ENCODE peak calls at places on chromosome 9, in eight cellular contexts. One of them, this sample, is unnamed.

GRCh38 chr9:34049630-34050384 is 1.1 kb upstream of the UBAP2 start:
- DNase-seq in upper lobe of left lung: no peak
- DNase-seq in stomach: peak
- DNase-seq in A549: no peak
- DNase-seq in ovary: no peak
- DNase-seq in transverse colon: no peak
- DNase-seq in sigmoid colon: no peak
- DNase-seq in tibial nerve: no peak
- DNase-seq in this sample: no peak

GRCh38 chr9:125612616-125613015 is 94.4 kb downstream of the MAPKAP1 start:
- DNase-seq in sigmoid colon: no peak
- DNase-seq in tibial nerve: no peak
- DNase-seq in transverse colon: no peak
- DNase-seq in ovary: no peak
- DNase-seq in upper lobe of left lung: no peak
- DNase-seq in A549: no peak
- DNase-seq in stomach: no peak
- DNase-seq in this sample: no peak

GRCh38 chr9:129474740-129475404 is 146.0 kb downstream of the C9orf50 start:
- DNase-seq in transverse colon: no peak
- DNase-seq in sigmoid colon: no peak
- DNase-seq in A549: no peak
- DNase-seq in tibial nerve: no peak
- DNase-seq in ovary: no peak
- DNase-seq in stomach: no peak
- DNase-seq in upper lobe of left lung: no peak
- DNase-seq in this sample: no peak

GRCh38 chr9:110623462-110624025 is 44.0 kb upstream of the SVEP1 start:
- DNase-seq in A549: peak
- DNase-seq in transverse colon: peak
- DNase-seq in sigmoid colon: no peak
- DNase-seq in tibial nerve: peak
- DNase-seq in stomach: peak
- DNase-seq in ovary: no peak
- DNase-seq in upper lobe of left lung: no peak
- DNase-seq in this sample: no peak

GRCh38 chr9:94607340-94607695 is 13.7 kb upstream of the FBP2 start:
- DNase-seq in tibial nerve: no peak
- DNase-seq in A549: no peak
- DNase-seq in transverse colon: no peak
- DNase-seq in stomach: no peak
- DNase-seq in upper lobe of left lung: no peak
- DNase-seq in sigmoid colon: no peak
- DNase-seq in ovary: no peak
- DNase-seq in this sample: no peak

GRCh38 chr9:93701494-93702218 is 125.3 kb downstream of the PHF2 start:
- DNase-seq in transverse colon: no peak
- DNase-seq in sigmoid colon: no peak
- DNase-seq in stomach: no peak
- DNase-seq in A549: no peak
- DNase-seq in tibial nerve: no peak
- DNase-seq in ovary: no peak
- DNase-seq in upper lobe of left lung: peak
- DNase-seq in this sample: peak

GRCh38 chr9:68488126-68488525 is 52.6 kb downstream of the TMEM252 start:
- DNase-seq in stomach: no peak
- DNase-seq in transverse colon: no peak
- DNase-seq in upper lobe of left lung: no peak
- DNase-seq in A549: no peak
- DNase-seq in ovary: no peak
- DNase-seq in tibial nerve: no peak
- DNase-seq in sigmoid colon: no peak
- DNase-seq in this sample: no peak

GRCh38 chr9:127968717-127969383 is 11.9 kb downstream of the EEIG1 start:
- DNase-seq in ovary: peak
- DNase-seq in stomach: peak
- DNase-seq in A549: peak
- DNase-seq in tibial nerve: no peak
- DNase-seq in transverse colon: peak
- DNase-seq in sigmoid colon: peak
- DNase-seq in upper lobe of left lung: no peak
- DNase-seq in this sample: no peak

GRCh38 chr9:38003230-38003629 is 65.8 kb downstream of the SHB start:
- DNase-seq in transverse colon: no peak
- DNase-seq in A549: no peak
- DNase-seq in ovary: no peak
- DNase-seq in upper lobe of left lung: no peak
- DNase-seq in stomach: no peak
- DNase-seq in sigmoid colon: no peak
- DNase-seq in tibial nerve: no peak
- DNase-seq in this sample: no peak

GRCh38 chr9:114307323-114308250 is 15.3 kb upstream of the ORM1 start:
- DNase-seq in upper lobe of left lung: no peak
- DNase-seq in ovary: peak
- DNase-seq in stomach: peak
- DNase-seq in transverse colon: no peak
- DNase-seq in tibial nerve: no peak
- DNase-seq in sigmoid colon: peak
- DNase-seq in A549: no peak
- DNase-seq in this sample: peak

GRCh38 chr9:100443781-100444768 is 17.1 kb downstream of the MSANTD3 start:
- DNase-seq in transverse colon: no peak
- DNase-seq in sigmoid colon: no peak
- DNase-seq in stomach: no peak
- DNase-seq in ovary: no peak
- DNase-seq in upper lobe of left lung: no peak
- DNase-seq in tibial nerve: no peak
- DNase-seq in A549: no peak
- DNase-seq in this sample: no peak

GRCh38 chr9:35791321-35791921 is at the start of gene NPR2:
- DNase-seq in tibial nerve: no peak
- DNase-seq in transverse colon: no peak
- DNase-seq in ovary: peak
- DNase-seq in sigmoid colon: peak
- DNase-seq in upper lobe of left lung: peak
- DNase-seq in stomach: no peak
- DNase-seq in A549: no peak
- DNase-seq in this sample: no peak

GRCh38 chr9:18573157-18573556 is 99.2 kb downstream of the ADAMTSL1 start:
- DNase-seq in transverse colon: no peak
- DNase-seq in upper lobe of left lung: no peak
- DNase-seq in tibial nerve: no peak
- DNase-seq in ovary: no peak
- DNase-seq in A549: no peak
- DNase-seq in stomach: no peak
- DNase-seq in sigmoid colon: no peak
- DNase-seq in this sample: no peak

GRCh38 chr9:116479145-116479544 is 208.0 kb upstream of the TRIM32 start:
- DNase-seq in transverse colon: no peak
- DNase-seq in A549: no peak
- DNase-seq in upper lobe of left lung: no peak
- DNase-seq in sigmoid colon: no peak
- DNase-seq in stomach: no peak
- DNase-seq in tibial nerve: no peak
- DNase-seq in ovary: no peak
- DNase-seq in this sample: no peak

GRCh38 chr9:113464672-113465271 is 1.2 kb downstream of the RGS3 start:
- DNase-seq in tibial nerve: no peak
- DNase-seq in ovary: no peak
- DNase-seq in upper lobe of left lung: no peak
- DNase-seq in sigmoid colon: peak
- DNase-seq in stomach: no peak
- DNase-seq in transverse colon: no peak
- DNase-seq in A549: no peak
- DNase-seq in this sample: no peak

GRCh38 chr9:129007035-129007765 is 20.9 kb downstream of the SH3GLB2 start:
- DNase-seq in transverse colon: no peak
- DNase-seq in stomach: no peak
- DNase-seq in upper lobe of left lung: no peak
- DNase-seq in sigmoid colon: peak
- DNase-seq in tibial nerve: peak
- DNase-seq in A549: no peak
- DNase-seq in ovary: peak
- DNase-seq in this sample: no peak

GRCh38 chr9:89536145-89536574 is 38.2 kb upstream of the SEMA4D start:
- DNase-seq in tibial nerve: no peak
- DNase-seq in stomach: no peak
- DNase-seq in A549: no peak
- DNase-seq in ovary: no peak
- DNase-seq in transverse colon: no peak
- DNase-seq in upper lobe of left lung: no peak
- DNase-seq in sigmoid colon: no peak
- DNase-seq in this sample: no peak
- TF ChIP-seq EP300 in tibial nerve: peak
- TF ChIP-seq EP300 in stomach: no peak
- TF ChIP-seq EP300 in A549: no peak
- TF ChIP-seq EP300 in ovary: no peak
- TF ChIP-seq EP300 in transverse colon: no peak
- TF ChIP-seq EP300 in upper lobe of left lung: no peak
- TF ChIP-seq EP300 in sigmoid colon: no peak
- TF ChIP-seq EP300 in this sample: no peak

GRCh38 chr9:136472640-136473353 is 10.0 kb downstream of the SEC16A start:
- DNase-seq in tibial nerve: no peak
- DNase-seq in upper lobe of left lung: no peak
- DNase-seq in sigmoid colon: no peak
- DNase-seq in stomach: no peak
- DNase-seq in ovary: no peak
- DNase-seq in transverse colon: no peak
- DNase-seq in A549: no peak
- DNase-seq in this sample: no peak

GRCh38 chr9:136473354-136473721 is 9.5 kb downstream of the SEC16A start:
- DNase-seq in ovary: no peak
- DNase-seq in transverse colon: no peak
- DNase-seq in stomach: no peak
- DNase-seq in tibial nerve: no peak
- DNase-seq in upper lobe of left lung: no peak
- DNase-seq in A549: no peak
- DNase-seq in sigmoid colon: no peak
- DNase-seq in this sample: no peak

GRCh38 chr9:136470356-136470755 is 12.5 kb downstream of the SEC16A start:
- DNase-seq in transverse colon: no peak
- DNase-seq in A549: no peak
- DNase-seq in ovary: no peak
- DNase-seq in upper lobe of left lung: no peak
- DNase-seq in tibial nerve: no peak
- DNase-seq in sigmoid colon: no peak
- DNase-seq in stomach: no peak
- DNase-seq in this sample: no peak

GRCh38 chr9:136471802-136472487 is 10.9 kb downstream of the SEC16A start:
- DNase-seq in upper lobe of left lung: peak
- DNase-seq in transverse colon: no peak
- DNase-seq in sigmoid colon: no peak
- DNase-seq in ovary: no peak
- DNase-seq in stomach: no peak
- DNase-seq in A549: no peak
- DNase-seq in tibial nerve: no peak
- DNase-seq in this sample: no peak

GRCh38 chr9:136470792-136471469 is 11.9 kb downstream of the SEC16A start:
- DNase-seq in sigmoid colon: no peak
- DNase-seq in transverse colon: no peak
- DNase-seq in ovary: no peak
- DNase-seq in upper lobe of left lung: no peak
- DNase-seq in A549: no peak
- DNase-seq in stomach: peak
- DNase-seq in tibial nerve: no peak
- DNase-seq in this sample: no peak
- TF ChIP-seq EP300 in sigmoid colon: no peak
- TF ChIP-seq EP300 in transverse colon: no peak
- TF ChIP-seq EP300 in ovary: no peak
- TF ChIP-seq EP300 in upper lobe of left lung: no peak
- TF ChIP-seq EP300 in A549: no peak
- TF ChIP-seq EP300 in stomach: no peak
- TF ChIP-seq EP300 in tibial nerve: no peak
- TF ChIP-seq EP300 in this sample: no peak

DNA sequence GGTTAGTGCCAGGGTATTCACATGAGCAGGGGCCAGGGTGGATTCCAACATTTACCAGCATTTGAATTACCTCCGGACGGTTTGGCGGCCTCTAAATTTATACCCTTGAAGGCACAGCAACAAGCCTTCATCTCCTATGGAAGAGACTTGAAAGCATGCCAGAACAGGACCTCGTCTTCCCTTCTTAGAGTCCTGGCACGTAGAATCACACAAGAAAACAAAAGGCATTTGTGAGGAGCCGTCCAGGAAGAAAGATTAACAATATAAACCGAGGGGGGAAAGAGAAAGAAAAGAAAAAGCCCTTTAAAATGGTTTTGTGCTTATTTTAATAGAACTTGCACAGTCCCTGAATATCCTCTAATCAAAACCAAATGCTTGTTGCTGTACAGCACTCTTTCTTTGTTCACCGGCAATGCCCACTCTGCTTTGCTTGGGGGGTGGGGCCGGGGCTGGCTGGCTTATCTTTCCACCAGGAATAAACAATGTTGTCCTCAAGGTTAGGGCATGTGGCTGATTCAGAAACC is 575.8 kb upstream of the ZNF462 start:
- DNase-seq in sigmoid colon: no peak
- DNase-seq in transverse colon: no peak
- DNase-seq in upper lobe of left lung: peak
- DNase-seq in stomach: peak
- DNase-seq in tibial nerve: no peak
- DNase-seq in ovary: peak
- DNase-seq in A549: no peak
- DNase-seq in this sample: no peak
- TF ChIP-seq EP300 in sigmoid colon: no peak
- TF ChIP-seq EP300 in transverse colon: no peak
- TF ChIP-seq EP300 in upper lobe of left lung: no peak
- TF ChIP-seq EP300 in stomach: no peak
- TF ChIP-seq EP300 in tibial nerve: no peak
- TF ChIP-seq EP300 in ovary: no peak
- TF ChIP-seq EP300 in A549: no peak
- TF ChIP-seq EP300 in this sample: no peak

GRCh38 chr9:83196946-83197345 is 134.0 kb upstream of the RASEF start:
- DNase-seq in transverse colon: no peak
- DNase-seq in ovary: no peak
- DNase-seq in sigmoid colon: no peak
- DNase-seq in A549: no peak
- DNase-seq in tibial nerve: no peak
- DNase-seq in upper lobe of left lung: no peak
- DNase-seq in stomach: no peak
- DNase-seq in this sample: no peak

GRCh38 chr9:83198336-83198735 is 135.4 kb upstream of the RASEF start:
- DNase-seq in upper lobe of left lung: no peak
- DNase-seq in transverse colon: no peak
- DNase-seq in tibial nerve: no peak
- DNase-seq in stomach: no peak
- DNase-seq in sigmoid colon: no peak
- DNase-seq in ovary: no peak
- DNase-seq in A549: no peak
- DNase-seq in this sample: no peak

GRCh38 chr9:83197611-83198010 is 134.7 kb upstream of the RASEF start:
- DNase-seq in sigmoid colon: no peak
- DNase-seq in stomach: no peak
- DNase-seq in upper lobe of left lung: no peak
- DNase-seq in A549: no peak
- DNase-seq in tibial nerve: no peak
- DNase-seq in ovary: no peak
- DNase-seq in transverse colon: no peak
- DNase-seq in this sample: no peak

GRCh38 chr9:83200531-83200930 is 137.6 kb upstream of the RASEF start:
- DNase-seq in tibial nerve: no peak
- DNase-seq in ovary: no peak
- DNase-seq in sigmoid colon: no peak
- DNase-seq in transverse colon: no peak
- DNase-seq in stomach: no peak
- DNase-seq in upper lobe of left lung: no peak
- DNase-seq in A549: no peak
- DNase-seq in this sample: no peak

GRCh38 chr9:83199240-83199639 is 136.3 kb upstream of the RASEF start:
- DNase-seq in transverse colon: peak
- DNase-seq in upper lobe of left lung: no peak
- DNase-seq in ovary: peak
- DNase-seq in sigmoid colon: no peak
- DNase-seq in A549: peak
- DNase-seq in stomach: peak
- DNase-seq in tibial nerve: peak
- DNase-seq in this sample: no peak
- TF ChIP-seq EP300 in transverse colon: no peak
- TF ChIP-seq EP300 in upper lobe of left lung: no peak
- TF ChIP-seq EP300 in ovary: no peak
- TF ChIP-seq EP300 in sigmoid colon: no peak
- TF ChIP-seq EP300 in A549: no peak
- TF ChIP-seq EP300 in stomach: no peak
- TF ChIP-seq EP300 in tibial nerve: no peak
- TF ChIP-seq EP300 in this sample: no peak

This sample was measured in esophagus muscularis mucosa.